ENCODE peak calls at places on chromosome 1, in four cellular contexts. T, A, D and I are unnamed samples.

GRCh38 chr1:85264150-85264549 is 4.7 kb upstream of the C1orf52 start:
- DNase-seq in T (no peak), A (no peak), D (no peak), I (no peak)

GRCh38 chr1:221335161-221336101 is 406.5 kb downstream of the DUSP10 start:
- DNase-seq in T (no peak), A (no peak), D (no peak), I (peak; percentile 11)

GRCh38 chr1:210292276-210292851 is 36.3 kb upstream of the HHAT start:
- DNase-seq in T (peak; percentile 69), A (no peak), D (peak; percentile 5), I (peak; percentile 84)

GRCh38 chr1:41641483-41641829 is 157.0 kb upstream of the EDN2 start:
- DNase-seq in T (no peak), A (no peak), D (no peak), I (no peak)

GRCh38 chr1:51558375-51558924 is 39.4 kb upstream of the EPS15 start:
- DNase-seq in T (no peak), A (no peak), D (no peak), I (no peak)

GRCh38 chr1:21293537-21294265 is 3.4 kb upstream of the ECE1 start:
- DNase-seq in T (no peak), A (no peak), D (peak; percentile 45), I (no peak)

GRCh38 chr1:174110053-174110452 is 49.3 kb upstream of the RABGAP1L start:
- DNase-seq in T (no peak), A (no peak), D (no peak), I (no peak)

GRCh38 chr1:38541223-38541622 is 318.3 kb downstream of the RRAGC start:
- DNase-seq in T (no peak), A (no peak), D (no peak), I (no peak)

GRCh38 chr1:31955917-31956736 is 18.0 kb upstream of the PTP4A2 start:
- DNase-seq in T (peak; percentile 54), A (peak; percentile 98), D (peak; percentile 70), I (peak; percentile 61)

DNA sequence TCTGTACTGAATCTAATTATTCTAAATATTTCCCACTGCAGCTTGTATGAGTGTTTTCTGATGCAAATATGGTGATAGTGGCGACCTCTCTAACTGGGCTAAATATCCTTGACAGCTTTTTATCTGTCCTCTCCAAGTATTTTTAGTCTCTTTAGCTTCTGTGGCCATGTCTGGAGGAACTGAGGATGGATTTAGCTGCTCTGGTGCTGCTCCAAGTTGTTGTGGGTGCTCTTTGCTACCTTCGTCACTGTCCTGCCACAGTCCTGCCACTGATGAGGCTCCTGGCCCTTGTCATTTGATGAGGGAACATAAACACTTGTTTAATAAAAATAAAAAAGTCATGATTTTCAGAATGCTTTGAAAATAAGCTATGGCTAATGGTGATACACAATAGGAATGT is 15.9 kb downstream of the CAMTA1 start:
- DNase-seq in T (no peak), A (no peak), D (no peak), I (no peak)
- H3K4me3 ChIP-seq in T (no peak overlapping the region), A (no peak overlapping the region), D (no peak overlapping the region), I (no peak overlapping the region)

GRCh38 chr1:229064320-229064908 is 206.5 kb upstream of the RAB4A start:
- DNase-seq in T (no peak), A (no peak), D (no peak), I (no peak)

GRCh38 chr1:229059671-229060079 is 211.2 kb upstream of the RAB4A start:
- DNase-seq in T (peak; percentile 46), A (no peak), D (no peak), I (peak; percentile 32)

GRCh38 chr1:229060140-229060539 is 210.8 kb upstream of the RAB4A start:
- DNase-seq in T (no peak), A (no peak), D (no peak), I (no peak)

GRCh38 chr1:229063154-229063553 is 207.8 kb upstream of the RAB4A start:
- DNase-seq in T (no peak), A (no peak), D (no peak), I (no peak)

DNA sequence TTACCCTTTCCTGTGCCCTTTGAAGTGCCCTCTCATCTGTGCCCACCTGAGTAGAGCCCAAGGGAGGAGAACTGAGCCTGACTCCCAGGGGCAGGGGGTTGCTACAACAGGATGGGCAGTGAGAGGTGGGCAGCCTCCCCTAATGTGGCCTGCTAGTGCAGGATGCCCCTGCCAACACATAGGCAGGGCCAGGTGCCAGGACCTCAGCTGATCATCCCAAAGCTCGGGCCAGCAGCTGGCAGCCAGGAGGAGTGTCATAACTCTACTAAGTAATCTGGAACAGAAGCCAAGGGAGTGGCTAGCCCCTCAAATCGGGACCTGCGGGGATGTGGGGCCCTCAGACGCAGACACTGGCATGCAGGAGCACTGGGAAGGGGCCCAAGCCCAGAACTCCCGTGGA is 208.8 kb upstream of the RAB4A start:
- DNase-seq in T (peak; percentile 51), A (no peak), D (no peak), I (no peak)
- H3K27ac ChIP-seq in T (no peak overlapping the region), A (no peak overlapping the region), D (no peak overlapping the region), I (no peak overlapping the region)

GRCh38 chr1:93353286-93353685 is 7.6 kb downstream of the DR1 start:
- DNase-seq in T (no peak), A (no peak), D (no peak), I (no peak)
- H3K4me3 ChIP-seq in T (no peak overlapping the region), A (no peak overlapping the region), D (no peak overlapping the region), I (no peak overlapping the region)

GRCh38 chr1:248824701-248825100 is 1.0 kb downstream of the SH3BP5L start:
- DNase-seq in T (no peak), A (no peak), D (no peak), I (peak; percentile 7)

GRCh38 chr1:248824301-248824700 is 1.4 kb downstream of the SH3BP5L start:
- DNase-seq in T (no peak), A (no peak), D (no peak), I (no peak)

GRCh38 chr1:248825573-248825908 is 174 bp downstream of the SH3BP5L start:
- DNase-seq in T (no peak), A (no peak), D (no peak), I (no peak)

GRCh38 chr1:248825909-248826760 is at the start of gene SH3BP5L:
- DNase-seq in T (peak; percentile 92), A (peak; percentile 86), D (peak; percentile 84), I (peak; percentile 89)

GRCh38 chr1:248825136-248825535 is 579 bp downstream of the SH3BP5L start:
- DNase-seq in T (no peak), A (no peak), D (no peak), I (peak; percentile 15)
- H3K27ac ChIP-seq in T (peak overlapping the region; percentile 92), A (peak overlapping the region; percentile 61), D (peak overlapping the region; percentile 97), I (no peak overlapping the region)

GRCh38 chr1:248823517-248824001 is 2.2 kb downstream of the SH3BP5L start:
- DNase-seq in T (no peak), A (no peak), D (no peak), I (no peak)
- H3K4me3 ChIP-seq in T (no peak overlapping the region), A (peak overlapping the region; percentile 49), D (peak overlapping the region; percentile 36), I (no peak overlapping the region)

GRCh38 chr1:236066054-236066453 is 1.2 kb upstream of the NID1 start:
- DNase-seq in T (no peak), A (no peak), D (no peak), I (no peak)
- H3K27ac ChIP-seq in T (peak overlapping the region; percentile 98), A (no peak overlapping the region), D (no peak overlapping the region), I (no peak overlapping the region)

GRCh38 chr1:229344139-229344538 is 1.3 kb upstream of the CCSAP start:
- DNase-seq in T (no peak), A (no peak), D (no peak), I (no peak)
- H3K4me3 ChIP-seq in T (no peak overlapping the region), A (no peak overlapping the region), D (no peak overlapping the region), I (no peak overlapping the region)

DNA sequence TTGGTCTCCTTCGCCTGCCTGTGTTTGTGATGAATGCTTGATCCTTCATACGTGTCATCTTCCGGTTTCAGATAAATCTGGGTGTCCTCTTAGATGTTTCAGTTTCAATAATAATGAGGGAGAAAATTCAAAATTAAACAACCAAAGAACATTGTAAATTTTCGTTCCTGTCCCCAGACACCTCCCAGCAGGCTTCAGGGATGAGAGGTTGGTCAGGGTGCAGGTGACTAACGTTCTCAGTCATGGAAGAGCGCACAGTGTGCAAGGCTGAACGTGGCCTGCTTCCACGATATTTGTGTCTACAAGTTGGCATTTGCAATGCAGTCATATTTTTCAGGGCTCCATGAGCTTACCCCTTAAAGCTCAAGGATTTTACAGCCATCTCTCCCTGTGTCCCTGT is 147.1 kb upstream of the ARHGEF16 start:
- DNase-seq in T (no peak), A (no peak), D (no peak), I (no peak)
- H3K27ac ChIP-seq in T (no peak overlapping the region), A (no peak overlapping the region), D (no peak overlapping the region), I (no peak overlapping the region)